ENCODE peak calls at places on chromosomes 3 and 15, in four cellular contexts. C, L, R and E are unnamed samples.

GRCh38 chr3:99720985-99721632 is 82.7 kb downstream of the COL8A1 start:
- DNase-seq in L (no peak), C (no peak), R (no peak), E (peak; percentile 43)

GRCh38 chr3:160963949-160964348 is 141.2 kb downstream of the B3GALNT1 start:
- DNase-seq in L (no peak), C (no peak), R (no peak), E (no peak)

GRCh38 chr3:172285844-172286243 is 162.4 kb downstream of the GHSR start:
- DNase-seq in C (no peak), L (no peak), R (no peak), E (no peak)

GRCh38 chr15:55834331-55834730 is 91.4 kb upstream of the PRTG start:
- DNase-seq in L (no peak), R (no peak), C (no peak), E (no peak)

GRCh38 chr15:48693474-48693873 is 48.0 kb upstream of the FBN1 start:
- DNase-seq in R (no peak), L (no peak), C (no peak), E (no peak)

GRCh38 chr15:42090781-42091180 is 3.6 kb downstream of the PLA2G4D start:
- DNase-seq in C (no peak), R (no peak), L (no peak), E (no peak)

GRCh38 chr3:151384741-151385174 is at the start of gene P2RY12:
- DNase-seq in L (no peak), C (no peak), R (no peak), E (no peak)

GRCh38 chr3:111924283-111924682 is 54.5 kb upstream of the ABHD10 start:
- DNase-seq in R (no peak), C (no peak), L (no peak), E (no peak)

GRCh38 chr15:78394981-78395619 is 42.9 kb upstream of the IREB2 start:
- DNase-seq in R (no peak), L (no peak), C (no peak), E (no peak)

GRCh38 chr3:54733079-54733478 is 194.8 kb downstream of the LRTM1 start:
- DNase-seq in L (no peak), R (no peak), C (no peak), E (no peak)

GRCh38 chr3:7733933-7734332 is 767.7 kb upstream of the LMCD1 start:
- DNase-seq in L (no peak), C (no peak), R (no peak), E (no peak)

GRCh38 chr3:65268411-65268810 is 580.6 kb upstream of the ADAMTS9 start:
- DNase-seq in R (no peak), L (no peak), C (no peak), E (peak; percentile 5)

GRCh38 chr15:71329509-71330260 is 214.4 kb downstream of the THSD4 start:
- DNase-seq in L (no peak), C (no peak), R (no peak), E (peak; percentile 76)

GRCh38 chr15:47331796-47332480 is 385.4 kb upstream of the SEMA6D start:
- DNase-seq in R (no peak), L (peak; percentile 44), C (no peak), E (peak; percentile 35)

GRCh38 chr15:98774756-98775497 is 126.6 kb downstream of the IGF1R start:
- DNase-seq in R (no peak), C (no peak), L (no peak), E (no peak)

GRCh38 chr15:41872166-41872747 is 21.6 kb downstream of the SPTBN5 start:
- DNase-seq in L (no peak), R (no peak), C (no peak), E (no peak)

GRCh38 chr3:169479314-169479939 is 184.1 kb downstream of the MECOM start:
- DNase-seq in R (no peak), L (no peak), C (no peak), E (peak; percentile 39)

GRCh38 chr3:29764059-29764458 is 483.2 kb downstream of the RBMS3 start:
- DNase-seq in R (peak; percentile 40), L (no peak), C (no peak), E (no peak)

GRCh38 chr15:45377630-45378148 is 655 bp downstream of the GATM start:
- DNase-seq in L (peak; percentile 44), R (peak; percentile 20), C (no peak), E (no peak)

GRCh38 chr15:62343397-62343796 is 178.3 kb upstream of the C2CD4B start:
- DNase-seq in L (no peak), R (no peak), C (no peak), E (no peak)

GRCh38 chr3:32175607-32176197 is 62.8 kb upstream of the CMTM8 start:
- DNase-seq in L (peak; percentile 71), R (peak; percentile 58), C (no peak), E (peak; percentile 88)

GRCh38 chr3:189237516-189237915 is 65.7 kb downstream of the TPRG1 start:
- DNase-seq in R (no peak), C (no peak), L (no peak), E (no peak)

GRCh38 chr15:28125673-28126651 is 26.8 kb upstream of the OCA2 start:
- DNase-seq in R (no peak), C (no peak), L (no peak), E (peak; percentile 78)

DNA sequence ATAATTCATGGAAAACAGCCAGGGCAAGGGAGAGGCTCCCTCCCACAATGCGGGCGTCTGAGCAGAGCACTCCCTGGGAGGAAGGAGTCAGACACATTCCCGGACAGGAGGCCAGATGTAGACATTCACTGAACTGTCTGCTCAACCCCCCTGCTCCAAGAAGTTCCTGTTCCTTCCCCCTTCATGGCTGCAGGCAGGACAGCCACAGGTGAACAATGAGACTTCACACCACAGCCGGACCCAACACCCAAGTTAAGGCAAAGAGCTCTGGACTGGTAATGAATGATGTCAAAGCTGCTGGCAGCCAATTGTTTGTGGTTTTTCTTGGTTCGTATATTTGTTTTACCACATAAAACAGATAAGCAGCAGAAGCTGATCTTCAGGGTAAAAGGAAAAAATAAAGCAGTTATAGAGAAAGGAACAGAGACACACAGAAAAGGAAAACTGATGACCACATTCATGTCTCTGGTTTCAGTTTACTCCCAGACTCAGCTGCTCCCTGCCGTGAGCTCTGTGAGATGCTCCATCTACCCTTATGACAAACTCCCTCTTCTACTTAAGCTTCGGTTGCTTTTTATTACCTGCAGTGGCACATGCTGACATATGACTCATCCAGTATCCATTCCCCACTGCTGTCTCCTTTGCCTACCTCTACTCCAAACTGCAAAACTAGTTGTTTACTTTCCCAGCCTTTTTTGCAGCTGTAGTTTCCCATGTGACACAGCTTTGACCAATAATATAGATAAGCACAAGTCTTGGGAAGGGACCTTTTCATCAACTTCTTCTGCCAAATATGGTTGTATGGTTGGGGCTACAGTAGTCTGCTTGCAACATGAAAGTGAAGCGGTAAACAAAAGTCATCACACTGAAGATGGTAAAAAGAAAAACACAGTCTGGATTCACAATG is 33.1 kb downstream of the DZIP1L start:
- DNase-seq in R (no peak), L (no peak), C (no peak), E (peak; percentile 97)
- H3K36me3 ChIP-seq in R (no peaks in the 10 kb centered on the region), L (no peaks in the 10 kb centered on the region), C (no peaks in the 10 kb centered on the region), E (peaks cover 46% of the 10 kb centered on the region)

GRCh38 chr3:135924506-135924905 is 41.0 kb upstream of the PPP2R3A start:
- DNase-seq in R (no peak), C (no peak), L (no peak), E (no peak)

GRCh38 chr3:135926664-135927063 is 38.9 kb upstream of the PPP2R3A start:
- DNase-seq in C (no peak), L (no peak), R (no peak), E (no peak)

GRCh38 chr3:135927170-135927569 is 38.4 kb upstream of the PPP2R3A start:
- DNase-seq in C (no peak), R (no peak), L (no peak), E (no peak)

GRCh38 chr3:135929670-135930069 is 35.9 kb upstream of the PPP2R3A start:
- DNase-seq in L (peak; percentile 84), C (no peak), R (no peak), E (no peak)

GRCh38 chr3:135930243-135930642 is 35.3 kb upstream of the PPP2R3A start:
- DNase-seq in L (no peak), R (no peak), C (no peak), E (no peak)
- H3K36me3 ChIP-seq in L (no peaks in the 10 kb centered on the region), R (no peaks in the 10 kb centered on the region), C (no peaks in the 10 kb centered on the region), E (no peaks in the 10 kb centered on the region)

GRCh38 chr3:47086071-47086470 is 77.8 kb downstream of the SETD2 start:
- DNase-seq in R (no peak), C (no peak), L (no peak), E (no peak)
- H3K36me3 ChIP-seq in R (peaks cover 6% of the 10 kb centered on the region), C (peaks cover 48% of the 10 kb centered on the region), L (no peaks in the 10 kb centered on the region), E (peaks cover 30% of the 10 kb centered on the region)

GRCh38 chr3:134481166-134481565 is 4.6 kb downstream of the ANAPC13 start:
- DNase-seq in R (no peak), C (no peak), L (no peak), E (no peak)

GRCh38 chr3:134483195-134483890 is 2.4 kb downstream of the ANAPC13 start:
- DNase-seq in L (no peak), C (no peak), R (no peak), E (peak; percentile 60)

GRCh38 chr3:134480546-134480945 is 5.2 kb downstream of the ANAPC13 start:
- DNase-seq in L (no peak), R (no peak), C (no peak), E (no peak)

GRCh38 chr3:134485075-134485536 is 679 bp downstream of the ANAPC13 start:
- DNase-seq in C (no peak), L (no peak), R (no peak), E (no peak)

GRCh38 chr3:134482622-134483021 is 3.2 kb downstream of the ANAPC13 start:
- DNase-seq in C (no peak), L (no peak), R (no peak), E (no peak)
- H3K36me3 ChIP-seq in C (peaks cover 37% of the 10 kb centered on the region), L (no peaks in the 10 kb centered on the region), R (peaks cover 31% of the 10 kb centered on the region), E (peaks cover 25% of the 10 kb centered on the region)

GRCh38 chr15:94723801-94724200 is 492.4 kb downstream of the MCTP2 start:
- DNase-seq in C (no peak), R (no peak), L (no peak), E (no peak)
- H3K36me3 ChIP-seq in C (no peaks in the 10 kb centered on the region), R (no peaks in the 10 kb centered on the region), L (no peaks in the 10 kb centered on the region), E (no peaks in the 10 kb centered on the region)